ENCODE peak calls at places on chromosomes 12 and 14, in four cellular contexts. F, A, C and J are unnamed samples.

GRCh38 chr12:54125950-54126695 is 62.7 kb downstream of the SMUG1 start:
- DNase-seq in A (peak; percentile 40), F (no peak), C (no peak), J (peak; percentile 90)

GRCh38 chr12:46628176-46628575 is 197.6 kb downstream of the SLC38A4 start:
- DNase-seq in F (no peak), A (no peak), C (no peak), J (no peak)

GRCh38 chr14:104386281-104386841 is 193.2 kb upstream of the C14orf180 start:
- DNase-seq in F (no peak), A (no peak), C (no peak), J (peak; percentile 54)

GRCh38 chr12:4978737-4979136 is 64.9 kb upstream of the KCNA5 start:
- DNase-seq in A (no peak), C (no peak), F (no peak), J (no peak)

GRCh38 chr14:106039400-106039799 is 513.0 kb downstream of the TMEM121 start:
- DNase-seq in F (peak; percentile 45), C (no peak), A (peak; percentile 28), J (no peak)

GRCh38 chr14:73745571-73746539 is 31.7 kb upstream of the PNMA1 start:
- DNase-seq in C (no peak), A (no peak), F (no peak), J (peak; percentile 76)

GRCh38 chr14:30445852-30446251 is 113.1 kb upstream of the G2E3 start:
- DNase-seq in F (no peak), A (no peak), C (no peak), J (no peak)

GRCh38 chr14:60965402-60965801 is 15.5 kb downstream of the TRMT5 start:
- DNase-seq in F (no peak), C (peak; percentile 94), A (no peak), J (peak; percentile 65)

GRCh38 chr12:16323010-16323409 is 24.4 kb upstream of the MGST1 start:
- DNase-seq in C (no peak), A (no peak), F (no peak), J (no peak)

GRCh38 chr14:39102265-39102968 is 618 bp downstream of the SEC23A start:
- DNase-seq in A (no peak), F (no peak), C (peak; percentile 68), J (peak; percentile 68)

GRCh38 chr14:101352567-101352966 is 208.7 kb upstream of the DIO3 start:
- DNase-seq in A (no peak), C (no peak), F (no peak), J (no peak)

GRCh38 chr12:87849074-87849473 is 180.1 kb downstream of the C12orf50 start:
- DNase-seq in A (no peak), F (no peak), C (no peak), J (no peak)

GRCh38 chr12:67925077-67925476 is 64.2 kb upstream of the IFNG-AS1 start:
- DNase-seq in A (no peak), C (no peak), F (peak; percentile 42), J (no peak)

GRCh38 chr12:66960704-66961690 is 282.1 kb upstream of the GRIP1 start:
- DNase-seq in A (no peak), F (no peak), C (no peak), J (no peak)

GRCh38 chr14:83463500-83464098 is 1929.9 kb upstream of the SEL1L start:
- DNase-seq in F (peak; percentile 36), A (no peak), C (peak; percentile 64), J (no peak)

GRCh38 chr14:23009939-23010718 is at the start of gene C14orf93:
- DNase-seq in C (peak; percentile 58), F (peak; percentile 81), A (peak; percentile 86), J (peak; percentile 98)

GRCh38 chr14:25518347-25518746 is 468.4 kb upstream of the STXBP6 start:
- DNase-seq in C (no peak), A (no peak), F (no peak), J (no peak)

GRCh38 chr12:104672501-104673265 is 215.9 kb downstream of the CHST11 start:
- DNase-seq in F (no peak), A (no peak), C (no peak), J (peak; percentile 84)

GRCh38 chr14:78164226-78164853 is 5.8 kb upstream of the NRXN3 start:
- DNase-seq in F (peak; percentile 40), C (no peak), A (no peak), J (no peak)

GRCh38 chr14:55446127-55446736 is 5.8 kb upstream of the TBPL2 start:
- DNase-seq in C (peak; percentile 81), A (peak; percentile 28), F (peak; percentile 65), J (peak; percentile 73)

GRCh38 chr12:34405286-34406227 is 383.3 kb downstream of the ALG10 start:
- DNase-seq in C (no peak), F (peak; percentile 24), A (peak; percentile 2), J (peak; percentile 37)

DNA sequence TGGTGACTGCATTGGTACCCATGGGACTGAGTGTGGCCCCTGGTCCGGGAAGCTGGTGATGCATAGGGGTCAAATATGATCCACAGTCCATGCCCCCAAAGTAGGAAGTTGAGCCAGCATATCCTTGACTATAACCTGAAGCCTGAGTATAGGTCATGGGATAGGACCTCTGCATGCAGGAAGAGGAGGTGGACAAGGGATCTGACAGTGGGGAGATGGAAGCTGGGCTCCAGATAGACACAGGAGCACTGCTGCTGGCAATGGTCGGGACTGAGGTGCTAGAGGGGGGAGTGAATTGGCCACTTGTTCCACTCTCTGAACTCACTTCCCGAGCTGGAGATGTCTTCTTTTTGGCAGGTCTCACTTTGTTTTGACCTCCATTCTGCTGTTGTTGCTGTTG is 8.4 kb downstream of the OTX2 start:
- DNase-seq in A (no peak), F (no peak), C (no peak), J (no peak)
- H3K4me1 ChIP-seq in A (peaks cover 9% of the 10 kb centered on the region), F (no peaks in the 10 kb centered on the region), C (no peaks in the 10 kb centered on the region), J (no peaks in the 10 kb centered on the region)

DNA sequence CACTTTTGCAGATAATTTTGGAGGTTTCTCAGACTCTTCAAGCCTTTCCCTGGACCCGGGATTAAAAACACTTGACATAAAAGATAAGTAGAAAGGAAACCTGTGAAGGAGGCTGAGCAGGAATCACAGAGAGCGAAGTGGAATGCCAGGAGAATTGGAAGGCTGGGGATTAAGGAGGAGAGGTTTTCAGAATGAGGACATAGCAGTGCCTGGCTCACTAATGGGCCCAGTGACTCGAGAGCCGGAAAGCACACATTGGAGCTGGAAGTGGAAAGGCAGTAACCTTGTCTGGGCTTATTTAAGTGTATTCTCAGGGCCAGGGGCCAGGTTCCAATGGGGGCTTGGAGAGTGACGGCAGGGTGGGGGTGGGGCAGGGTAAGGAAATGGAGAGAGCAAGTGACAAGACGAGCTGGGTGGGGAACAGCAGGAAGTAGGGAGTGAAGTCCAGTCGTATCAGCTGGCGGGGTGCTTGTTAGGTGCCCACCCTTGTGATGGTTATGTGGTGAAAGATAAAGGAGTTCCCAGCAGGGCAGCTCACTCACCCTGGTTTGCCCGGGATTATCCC is 13.1 kb downstream of the EVL start:
- DNase-seq in F (no peak), C (no peak), A (no peak), J (no peak)
- H3K4me1 ChIP-seq in F (peaks cover 6% of the 10 kb centered on the region), C (peaks cover 10% of the 10 kb centered on the region), A (no peaks in the 10 kb centered on the region), J (peaks cover 28% of the 10 kb centered on the region)

GRCh38 chr12:24952389-24952788 is 3.5 kb upstream of the BCAT1 start:
- DNase-seq in F (no peak), C (no peak), A (no peak), J (no peak)
- H3K4me1 ChIP-seq in F (no peaks in the 10 kb centered on the region), C (peaks cover 3% of the 10 kb centered on the region), A (no peaks in the 10 kb centered on the region), J (peaks cover 5% of the 10 kb centered on the region)

DNA sequence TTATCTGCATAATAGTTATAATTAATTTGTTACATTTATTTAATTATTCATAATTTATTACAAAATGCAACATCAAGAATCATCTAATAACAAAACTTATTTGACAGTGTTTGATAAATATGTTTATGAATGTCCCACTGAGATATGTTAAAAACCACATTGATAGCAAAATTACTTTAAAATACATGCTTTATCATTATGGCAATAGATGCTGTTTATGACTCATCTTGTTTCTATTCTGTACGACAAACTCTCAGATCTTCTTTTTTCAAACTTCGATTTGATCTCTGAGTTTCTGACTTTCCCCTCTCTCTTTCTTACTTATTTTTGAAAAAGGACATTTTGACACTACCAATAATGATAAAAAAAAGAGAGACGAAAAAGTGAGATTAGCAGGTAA is 56.8 kb upstream of the LRRK2 start:
- DNase-seq in A (no peak), C (no peak), F (no peak), J (no peak)
- H3K4me1 ChIP-seq in A (no peaks in the 10 kb centered on the region), C (no peaks in the 10 kb centered on the region), F (no peaks in the 10 kb centered on the region), J (no peaks in the 10 kb centered on the region)

DNA sequence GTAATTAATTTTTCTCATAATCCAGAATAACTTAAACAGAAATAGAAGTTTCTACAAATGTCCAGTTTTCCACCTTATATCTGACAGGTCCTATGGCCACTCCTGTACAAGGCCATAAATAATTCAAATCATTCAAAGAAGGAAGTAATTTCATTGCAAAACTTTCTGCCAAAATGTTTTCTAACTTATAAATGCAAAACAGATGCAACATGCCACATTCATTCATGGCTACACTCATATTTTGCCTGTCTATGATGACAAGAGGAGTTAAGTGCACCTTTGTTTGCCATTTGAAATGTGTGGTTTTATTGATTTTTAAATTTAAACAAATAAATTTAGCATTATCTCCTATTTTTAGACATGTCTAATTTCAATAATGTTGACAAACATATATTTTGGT is 34.3 kb downstream of the ITPR2 start:
- DNase-seq in A (no peak), C (no peak), F (no peak), J (no peak)
- H3K4me1 ChIP-seq in A (peaks cover 4% of the 10 kb centered on the region), C (no peaks in the 10 kb centered on the region), F (peaks cover 4% of the 10 kb centered on the region), J (no peaks in the 10 kb centered on the region)

DNA sequence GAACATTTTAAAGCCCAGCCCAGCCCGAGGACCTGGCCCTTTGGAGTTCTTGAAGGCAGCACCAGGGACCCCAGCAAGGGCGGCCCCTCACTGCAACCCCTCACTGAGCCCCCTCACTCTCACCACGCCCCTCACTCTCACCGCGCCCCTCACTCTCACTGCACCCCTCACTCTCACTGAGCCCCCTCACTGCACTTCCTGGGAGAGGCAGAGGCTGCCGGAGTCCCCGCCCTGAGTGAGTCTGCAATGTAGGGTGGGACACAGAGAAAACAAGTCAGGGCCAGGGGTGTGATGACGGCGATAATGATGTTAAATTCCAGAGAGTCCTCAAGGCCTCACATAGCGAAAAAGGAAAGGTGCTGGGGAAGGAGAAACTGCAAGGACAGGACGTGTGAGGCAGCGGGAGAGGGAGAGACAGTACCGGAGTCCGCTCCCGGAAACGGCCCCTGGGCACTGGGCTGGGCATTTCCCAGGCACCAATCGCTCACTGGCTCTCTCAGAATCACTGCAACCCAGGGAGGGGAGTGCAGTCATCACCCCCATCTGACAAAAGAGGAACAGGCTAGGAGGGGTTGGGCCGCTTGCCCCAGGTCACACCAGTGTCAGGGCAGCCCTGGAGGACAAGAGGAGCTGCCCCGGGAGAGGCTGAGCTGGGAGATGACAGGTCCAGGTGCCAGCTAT is 24.9 kb downstream of the CCDC88C start:
- DNase-seq in C (no peak), A (no peak), F (no peak), J (no peak)
- H3K4me1 ChIP-seq in C (no peaks in the 10 kb centered on the region), A (peaks cover 20% of the 10 kb centered on the region), F (no peaks in the 10 kb centered on the region), J (no peaks in the 10 kb centered on the region)